ENCODE peak calls at places on chromosomes 2 and 18, in nine cellular contexts. N, F, X, H, J, B, R, S and C are unnamed samples.

GRCh38 chr2:101698419-101699190 is 1.1 kb downstream of the MAP4K4 start:
- DNase-seq in N (peak), F (peak), X (no peak), H (no peak), J (no peak), B (peak), R (no peak), S (peak), C (peak)

GRCh38 chr2:208366215-208367132 is 40.1 kb upstream of the PTH2R start:
- DNase-seq in N (no peak), F (no peak), X (no peak), H (no peak), J (no peak), B (no peak), R (no peak), S (no peak), C (no peak)

GRCh38 chr2:42547014-42547413 is 21.4 kb upstream of the MTA3 start:
- DNase-seq in N (no peak), F (no peak), X (no peak), H (no peak), J (no peak), B (no peak), R (no peak), S (no peak), C (no peak)

GRCh38 chr2:174967086-174967485 is 38.1 kb downstream of the CHN1 start:
- DNase-seq in N (no peak), F (no peak), X (no peak), H (no peak), J (no peak), B (no peak), R (no peak), S (no peak), C (no peak)

GRCh38 chr2:173346035-173346434 is 8.6 kb upstream of the CDCA7 start:
- DNase-seq in N (no peak), F (peak), X (no peak), H (no peak), J (no peak), B (no peak), R (no peak), S (no peak), C (no peak)

GRCh38 chr2:216554755-216555154 is 56.1 kb downstream of the RPL37A start:
- DNase-seq in N (peak), F (no peak), X (no peak), H (no peak), J (no peak), B (peak), R (no peak), S (no peak), C (peak)

GRCh38 chr2:210363261-210363660 is 48.3 kb upstream of the MYL1 start:
- DNase-seq in N (no peak), F (no peak), X (no peak), H (no peak), J (no peak), B (no peak), R (no peak), S (no peak), C (no peak)

GRCh38 chr2:24720310-24720709 is 72.9 kb downstream of the PTRHD1 start:
- DNase-seq in N (no peak), F (no peak), X (no peak), H (no peak), J (no peak), B (no peak), R (no peak), S (no peak), C (no peak)

GRCh38 chr2:178542161-178542560 is 61.9 kb downstream of the PLEKHA3 start:
- DNase-seq in N (no peak), F (no peak), X (no peak), H (no peak), J (no peak), B (no peak), R (no peak), S (no peak), C (no peak)

GRCh38 chr2:232874677-232875223 is 4.7 kb downstream of the SNORC start:
- DNase-seq in N (no peak), F (no peak), X (no peak), H (no peak), J (no peak), B (no peak), R (no peak), S (no peak), C (no peak)

GRCh38 chr18:43034683-43035500 is 80.6 kb downstream of the RIT2 start:
- DNase-seq in N (no peak), F (no peak), X (no peak), H (no peak), J (no peak), B (peak), R (no peak), S (no peak), C (no peak)

GRCh38 chr2:231515603-231516002 is 14.6 kb downstream of the NMUR1 start:
- DNase-seq in N (no peak), F (no peak), X (no peak), H (no peak), J (no peak), B (no peak), R (no peak), S (no peak), C (no peak)

GRCh38 chr2:55165567-55165966 is 66.5 kb downstream of the CLHC1 start:
- DNase-seq in N (no peak), F (peak), X (no peak), H (no peak), J (no peak), B (no peak), R (peak), S (no peak), C (no peak)

GRCh38 chr18:5584751-5585417 is 41.1 kb upstream of the EPB41L3 start:
- DNase-seq in N (no peak), F (peak), X (no peak), H (no peak), J (no peak), B (no peak), R (no peak), S (peak), C (no peak)

GRCh38 chr18:22279741-22280452 is 110.5 kb downstream of the GATA6 start:
- DNase-seq in N (no peak), F (peak), X (no peak), H (no peak), J (no peak), B (no peak), R (no peak), S (peak), C (no peak)

GRCh38 chr18:34493099-34493544 is 217.0 kb upstream of the DTNA start:
- DNase-seq in N (peak), F (peak), X (peak), H (peak), J (peak), B (peak), R (peak), S (peak), C (peak)

GRCh38 chr2:237995036-237995435 is 28.2 kb downstream of the UBE2F start:
- DNase-seq in N (no peak), F (no peak), X (no peak), H (no peak), J (no peak), B (no peak), R (no peak), S (no peak), C (no peak)

GRCh38 chr18:9482790-9483189 is 7.5 kb downstream of the RALBP1 start:
- DNase-seq in N (no peak), F (no peak), X (no peak), H (no peak), J (no peak), B (no peak), R (no peak), S (no peak), C (no peak)

GRCh38 chr2:16725549-16725948 is 59.9 kb upstream of the CYRIA start:
- DNase-seq in N (no peak), F (no peak), X (no peak), H (no peak), J (no peak), B (no peak), R (no peak), S (no peak), C (no peak)

GRCh38 chr2:39379643-39380524 is 57.2 kb downstream of the MAP4K3 start:
- DNase-seq in N (peak), F (peak), X (no peak), H (peak), J (no peak), B (peak), R (peak), S (peak), C (peak)